ENCODE peak calls at places on chromosomes 3 and 15, in seven cellular contexts. Q, E, S, A, H, C and K are unnamed samples.

GRCh38 chr3:156404217-156404616 is 150.7 kb downstream of the SSR3 start:
- DNase-seq in Q (no peak), E (no peak), S (no peak), A (no peak), H (no peak), C (no peak), K (no peak)

GRCh38 chr3:197511853-197512635 is 43.7 kb downstream of the BDH1 start:
- DNase-seq in Q (no peak), E (no peak), S (no peak), A (no peak), H (no peak), C (peak), K (no peak)

GRCh38 chr15:85379403-85380131 is 836 bp upstream of the AKAP13 start:
- DNase-seq in Q (no peak), E (no peak), S (peak), A (no peak), H (no peak), C (no peak), K (no peak)

GRCh38 chr15:50049871-50050270 is 69.2 kb downstream of the ATP8B4 start:
- DNase-seq in Q (peak), E (no peak), S (no peak), A (no peak), H (peak), C (no peak), K (no peak)

GRCh38 chr3:37912052-37912733 is 50.5 kb downstream of the CTDSPL start:
- DNase-seq in Q (no peak), E (no peak), S (peak), A (no peak), H (no peak), C (no peak), K (no peak)

GRCh38 chr3:32712506-32713055 is 27.6 kb downstream of the CNOT10 start:
- DNase-seq in Q (no peak), E (no peak), S (no peak), A (no peak), H (no peak), C (no peak), K (no peak)

GRCh38 chr15:84819291-84819768 is 2.2 kb downstream of the ALPK3 start:
- DNase-seq in Q (no peak), E (peak), S (no peak), A (peak), H (no peak), C (no peak), K (no peak)

GRCh38 chr3:133761605-133762484 is 15.7 kb downstream of the TF start:
- DNase-seq in Q (no peak), E (no peak), S (no peak), A (no peak), H (no peak), C (no peak), K (no peak)

GRCh38 chr3:31941230-31941632 is 39.8 kb downstream of the OSBPL10 start:
- DNase-seq in Q (peak), E (no peak), S (peak), A (no peak), H (peak), C (no peak), K (no peak)

GRCh38 chr3:87486115-87486514 is 209.7 kb upstream of the POU1F1 start:
- DNase-seq in Q (no peak), E (no peak), S (no peak), A (no peak), H (no peak), C (no peak), K (no peak)

GRCh38 chr3:20225769-20226168 is 39.8 kb upstream of the SGO1 start:
- DNase-seq in Q (peak), E (peak), S (peak), A (no peak), H (peak), C (no peak), K (peak)

GRCh38 chr3:8386221-8386620 is 115.4 kb upstream of the LMCD1 start:
- DNase-seq in Q (peak), E (no peak), S (peak), A (no peak), H (no peak), C (no peak), K (no peak)

GRCh38 chr15:90040618-90041017 is 39.5 kb downstream of the ZNF710 start:
- DNase-seq in Q (no peak), E (peak), S (no peak), A (peak), H (no peak), C (no peak), K (no peak)

GRCh38 chr15:101083336-101084045 is 164.3 kb downstream of the LRRK1 start:
- DNase-seq in Q (no peak), E (no peak), S (no peak), A (no peak), H (no peak), C (no peak), K (no peak)

GRCh38 chr15:24761704-24762302 is 86.2 kb downstream of the NPAP1 start:
- DNase-seq in Q (peak), E (no peak), S (peak), A (no peak), H (peak), C (no peak), K (no peak)

GRCh38 chr15:52295421-52295991 is at the start of gene MYO5C:
- DNase-seq in Q (peak), E (no peak), S (peak), A (peak), H (peak), C (peak), K (no peak)

GRCh38 chr3:128895843-128896365 is 16.5 kb downstream of the ACAD9 start:
- DNase-seq in Q (no peak), E (peak), S (no peak), A (no peak), H (no peak), C (no peak), K (no peak)

GRCh38 chr15:74185949-74186348 is 12.4 kb downstream of the ISLR start:
- DNase-seq in Q (no peak), E (no peak), S (peak), A (no peak), H (no peak), C (no peak), K (no peak)

GRCh38 chr3:136476280-136476679 is 226.1 kb downstream of the PCCB start:
- DNase-seq in Q (no peak), E (no peak), S (no peak), A (no peak), H (no peak), C (no peak), K (no peak)

GRCh38 chr3:139299261-139300132 is 44.3 kb upstream of the MRPS22 start:
- DNase-seq in Q (peak), E (peak), S (peak), A (no peak), H (peak), C (no peak), K (no peak)

GRCh38 chr3:64859625-64860590 is 172.1 kb upstream of the ADAMTS9 start:
- DNase-seq in Q (peak), E (no peak), S (no peak), A (no peak), H (peak), C (no peak), K (peak)

GRCh38 chr15:67761343-67761742 is 64.0 kb upstream of the SKOR1 start:
- DNase-seq in Q (no peak), E (no peak), S (no peak), A (no peak), H (no peak), C (no peak), K (no peak)

GRCh38 chr3:134250717-134251220 is at the start of gene RYK:
- DNase-seq in Q (peak), E (peak), S (peak), A (peak), H (peak), C (peak), K (peak)

GRCh38 chr3:190076601-190077444 is 43.9 kb downstream of the P3H2 start:
- DNase-seq in Q (peak), E (no peak), S (peak), A (no peak), H (peak), C (no peak), K (peak)

DNA sequence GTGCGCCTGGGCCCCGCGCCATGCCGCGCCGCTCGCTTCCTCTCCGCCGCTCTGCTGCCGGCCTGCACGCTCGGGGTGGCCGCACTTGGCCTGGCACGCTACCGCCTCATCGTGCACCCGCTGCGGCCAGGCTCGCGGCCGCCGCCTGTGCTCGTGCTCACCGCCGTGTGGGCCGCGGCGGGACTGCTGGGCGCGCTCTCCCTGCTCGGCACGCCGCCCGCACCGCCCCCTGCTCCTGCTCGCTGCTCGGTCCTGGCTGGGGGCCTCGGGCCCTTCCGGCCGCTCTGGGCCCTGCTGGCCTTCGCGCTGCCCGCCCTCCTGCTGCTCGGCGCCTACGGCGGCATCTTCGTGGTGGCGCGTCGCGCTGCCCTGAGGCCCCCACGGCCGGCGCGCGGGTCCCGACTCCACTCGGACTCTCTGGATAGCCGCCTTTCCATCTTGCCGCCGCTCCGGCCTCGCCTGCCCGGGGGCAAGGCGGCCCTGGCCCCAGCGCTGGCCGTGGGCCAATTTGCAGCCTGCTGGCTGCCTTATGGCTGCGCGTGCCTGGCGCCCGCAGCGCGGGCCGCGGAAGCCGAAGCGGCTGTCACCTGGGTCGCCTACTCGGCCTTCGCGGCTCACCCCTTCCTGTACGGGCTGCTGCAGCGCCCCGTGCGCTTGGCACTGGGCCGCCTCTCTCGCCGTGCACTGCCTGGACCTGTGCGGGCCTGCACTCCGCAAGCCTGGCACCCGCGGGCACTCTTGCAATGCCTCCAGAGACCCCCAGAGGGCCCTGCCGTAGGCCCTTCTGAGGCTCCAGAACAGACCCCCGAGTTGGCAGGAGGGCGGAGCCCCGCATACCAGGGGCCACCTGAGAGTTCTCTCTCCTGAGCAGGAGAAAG is 951 bp downstream of the GPR62 start:
- DNase-seq in Q (peak), E (no peak), S (peak), A (peak), H (peak), C (no peak), K (no peak)
- H3K4me3 ChIP-seq in Q (no peak), E (no peak), S (peak), A (peak), H (no peak), C (peak), K (peak)

DNA sequence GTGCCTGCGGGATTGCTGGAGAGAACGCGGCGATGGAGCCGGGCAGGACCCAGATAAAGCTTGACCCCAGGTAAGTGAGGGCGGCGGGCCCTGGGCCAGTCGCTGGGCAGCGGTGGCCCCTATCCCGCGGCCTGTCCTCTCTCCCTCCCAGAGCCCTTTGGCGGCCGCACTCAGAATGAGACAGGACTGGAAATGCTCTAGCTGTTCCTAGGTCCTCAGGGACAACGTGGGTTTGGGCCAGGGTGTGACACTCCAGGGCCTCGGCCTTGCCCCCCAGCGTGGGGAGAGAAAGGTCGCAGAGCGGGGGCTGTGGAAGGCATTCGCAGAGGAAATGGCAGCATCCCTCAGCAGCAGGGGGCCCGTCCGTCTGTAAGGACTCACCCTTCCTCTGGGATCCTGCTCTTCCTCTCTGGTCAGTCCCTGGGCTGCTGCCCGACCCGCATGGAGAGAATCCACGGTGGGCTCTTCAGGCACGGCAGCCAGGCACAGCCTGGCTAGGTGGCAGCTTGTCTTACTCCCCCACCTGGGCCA is 412 bp downstream of the SLC51A start:
- DNase-seq in Q (no peak), E (no peak), S (no peak), A (peak), H (no peak), C (no peak), K (no peak)
- H3K4me3 ChIP-seq in Q (no peak), E (no peak), S (no peak), A (peak), H (no peak), C (no peak), K (no peak)

DNA sequence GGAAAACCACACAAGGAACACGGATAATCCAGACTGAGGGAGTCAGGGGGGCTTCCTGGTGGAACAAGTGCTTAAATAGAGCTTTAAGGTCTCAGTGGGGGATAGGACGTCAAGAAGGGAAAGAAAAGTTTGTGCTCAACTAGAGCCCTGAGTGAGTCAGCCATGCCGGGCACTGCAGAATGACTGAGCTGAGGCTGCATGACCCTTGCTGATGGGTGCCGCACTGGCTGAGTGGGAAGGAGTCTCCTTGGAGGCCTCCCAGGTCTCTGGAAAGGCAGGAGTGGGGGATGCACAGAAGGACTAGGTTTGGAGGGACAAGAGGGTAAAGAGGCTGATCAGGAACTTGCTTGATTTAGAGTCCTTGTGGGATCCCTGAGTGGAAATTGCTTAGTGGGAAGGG is 150.3 kb downstream of the RPLP1 start:
- DNase-seq in Q (no peak), E (no peak), S (no peak), A (no peak), H (no peak), C (no peak), K (no peak)
- H3K4me3 ChIP-seq in Q (no peak), E (no peak), S (no peak), A (no peak), H (no peak), C (no peak), K (no peak)

GRCh38 chr3:138297059-138297607 is 32.5 kb downstream of the NME9 start:
- DNase-seq in Q (no peak), E (no peak), S (no peak), A (no peak), H (no peak), C (no peak), K (no peak)
- H3K4me3 ChIP-seq in Q (no peak), E (no peak), S (no peak), A (no peak), H (no peak), C (no peak), K (no peak)

DNA sequence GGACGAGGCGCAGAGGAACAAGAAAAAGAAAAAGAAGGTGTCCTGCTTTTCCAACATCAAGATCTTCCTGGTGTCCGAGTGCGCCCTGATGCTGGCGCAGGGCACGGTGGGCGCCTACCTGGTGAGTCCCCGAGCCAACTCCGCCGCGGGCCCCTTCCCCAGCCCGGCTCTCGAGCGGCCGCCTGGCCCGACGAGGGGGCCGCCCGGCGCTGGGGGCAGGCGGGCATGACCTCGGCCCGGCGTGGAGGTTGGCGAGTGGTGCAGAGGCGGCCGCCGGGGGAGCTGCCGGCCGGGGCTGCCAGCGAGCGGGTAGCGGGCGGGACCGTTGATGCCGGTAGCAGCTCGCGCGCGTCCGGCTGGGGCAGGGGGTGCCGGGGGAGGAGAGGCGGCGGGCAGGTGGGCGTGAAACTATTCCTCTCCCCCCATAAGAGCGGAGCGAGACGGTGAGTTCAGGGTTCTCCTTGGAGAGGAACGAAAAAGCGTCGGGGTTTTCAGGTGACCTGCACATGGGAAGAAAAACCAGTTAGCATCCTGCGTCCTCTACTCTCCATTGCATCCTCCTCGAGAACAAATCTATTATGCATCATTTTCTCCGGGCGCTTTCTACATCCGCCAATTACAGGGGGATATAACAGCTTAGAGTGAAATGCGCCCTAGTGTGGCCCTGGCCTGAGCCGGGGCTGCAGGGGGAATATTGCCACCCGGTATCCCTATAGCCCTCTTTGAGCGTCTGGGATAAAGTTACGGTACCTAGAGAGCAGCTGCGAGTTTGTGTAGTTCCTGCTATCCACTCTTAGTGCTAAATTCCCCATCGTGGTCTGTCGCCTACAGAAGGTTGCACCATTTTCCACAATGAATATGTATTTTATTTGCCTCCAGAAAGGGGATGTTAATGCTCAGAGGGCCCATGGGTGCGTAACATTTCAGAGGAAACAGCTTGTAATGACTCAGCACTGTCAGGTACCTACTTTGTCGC is 748 bp downstream of the SLCO3A1 start:
- DNase-seq in Q (peak), E (no peak), S (peak), A (peak), H (peak), C (peak), K (no peak)
- H3K4me3 ChIP-seq in Q (peak), E (no peak), S (peak), A (peak), H (peak), C (peak), K (peak)

GRCh38 chr3:15345051-15345607 is 12.7 kb upstream of the SH3BP5 start:
- DNase-seq in Q (no peak), E (no peak), S (no peak), A (no peak), H (no peak), C (no peak), K (no peak)
- H3K4me3 ChIP-seq in Q (no peak), E (no peak), S (no peak), A (no peak), H (no peak), C (no peak), K (no peak)

DNA sequence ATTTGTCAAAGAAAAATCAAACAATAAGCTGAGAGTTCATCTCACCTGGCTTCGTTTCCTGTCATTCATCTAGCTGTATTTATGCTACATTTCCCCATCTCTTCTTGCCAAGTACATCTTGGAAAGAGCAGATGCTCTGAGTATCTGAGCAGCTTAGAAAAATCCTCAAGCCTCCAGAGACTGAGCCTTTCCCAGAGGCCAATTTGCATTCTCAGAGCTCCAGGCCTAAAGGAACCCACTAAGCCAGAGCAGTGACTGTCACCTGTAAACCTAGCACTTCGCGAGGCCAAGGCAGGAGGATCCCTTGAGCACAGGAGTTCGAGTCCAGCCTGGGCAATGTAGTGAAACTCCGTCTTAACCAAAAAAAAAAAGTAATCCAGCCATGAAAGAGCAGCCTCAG is 100.4 kb downstream of the XXYLT1 start:
- DNase-seq in Q (no peak), E (no peak), S (no peak), A (no peak), H (no peak), C (no peak), K (no peak)
- H3K4me3 ChIP-seq in Q (no peak), E (no peak), S (no peak), A (no peak), H (no peak), C (no peak), K (no peak)

GRCh38 chr3:151087648-151088047 is 2.2 kb downstream of the MED12L start:
- DNase-seq in Q (no peak), E (no peak), S (no peak), A (no peak), H (no peak), C (no peak), K (no peak)
- H3K4me3 ChIP-seq in Q (no peak), E (no peak), S (no peak), A (no peak), H (no peak), C (no peak), K (no peak)